ENCODE peak calls at places on chromosomes 12 and 14, in six cellular contexts. E, S, L, I, H and J are unnamed samples.

GRCh38 chr12:57110189-57111045 is 745 bp downstream of the STAT6 start:
- DNase-seq in E (peak), S (peak), L (peak), I (peak), H (peak), J (peak)

GRCh38 chr12:1132309-1132708 is 141.3 kb downstream of the ERC1 start:
- DNase-seq in E (no peak), S (no peak), L (no peak), I (no peak), H (no peak), J (no peak)

GRCh38 chr12:30795410-30795659 is 40.6 kb upstream of the CAPRIN2 start:
- DNase-seq in E (no peak), S (no peak), L (no peak), I (no peak), H (peak), J (no peak)

GRCh38 chr14:59464651-59465569 is at the start of gene GPR135:
- DNase-seq in E (peak), S (peak), L (peak), I (peak), H (peak), J (peak)

GRCh38 chr12:85688837-85689236 is 147.4 kb downstream of the RASSF9 start:
- DNase-seq in E (no peak), S (no peak), L (no peak), I (no peak), H (no peak), J (no peak)

GRCh38 chr12:47378222-47378582 is 298.4 kb upstream of the AMIGO2 start:
- DNase-seq in E (no peak), S (no peak), L (no peak), I (no peak), H (no peak), J (no peak)

GRCh38 chr14:54919330-54919729 is 16.7 kb upstream of the GCH1 start:
- DNase-seq in E (no peak), S (no peak), L (no peak), I (no peak), H (no peak), J (no peak)

GRCh38 chr14:61319706-61320105 is 1.7 kb upstream of the PRKCH start:
- DNase-seq in E (no peak), S (no peak), L (no peak), I (no peak), H (no peak), J (no peak)

GRCh38 chr14:41350476-41350875 is 256.2 kb upstream of the LRFN5 start:
- DNase-seq in E (no peak), S (no peak), L (no peak), I (no peak), H (no peak), J (no peak)

GRCh38 chr14:58817846-58818245 is 180.1 kb downstream of the DACT1 start:
- DNase-seq in E (no peak), S (peak), L (no peak), I (no peak), H (no peak), J (no peak)

GRCh38 chr14:33846100-33846824 is 104.6 kb downstream of the EGLN3 start:
- DNase-seq in E (no peak), S (no peak), L (no peak), I (no peak), H (no peak), J (no peak)

GRCh38 chr14:24079521-24080141 is 8.3 kb downstream of the CPNE6 start:
- DNase-seq in E (no peak), S (no peak), L (no peak), I (no peak), H (no peak), J (no peak)

GRCh38 chr12:47736877-47737676 is 11.8 kb upstream of the ENDOU start:
- DNase-seq in E (no peak), S (peak), L (peak), I (peak), H (no peak), J (peak)

GRCh38 chr12:16224196-16224595 is 53.3 kb downstream of the SLC15A5 start:
- DNase-seq in E (no peak), S (no peak), L (no peak), I (no peak), H (no peak), J (no peak)

GRCh38 chr12:120496353-120497340 is 734 bp downstream of the DYNLL1 start:
- DNase-seq in E (peak), S (peak), L (peak), I (peak), H (peak), J (peak)

GRCh38 chr12:105912911-105913514 is 225.7 kb downstream of the NUAK1 start:
- DNase-seq in E (no peak), S (no peak), L (no peak), I (no peak), H (no peak), J (no peak)

GRCh38 chr14:34951286-34951685 is 31.5 kb upstream of the SRP54 start:
- DNase-seq in E (no peak), S (peak), L (no peak), I (no peak), H (no peak), J (no peak)

GRCh38 chr14:96662116-96662901 is 134.9 kb upstream of the VRK1 start:
- DNase-seq in E (no peak), S (no peak), L (no peak), I (no peak), H (no peak), J (peak)

GRCh38 chr14:94880140-94880539 is 110.2 kb upstream of the GSC start:
- DNase-seq in E (no peak), S (no peak), L (no peak), I (no peak), H (no peak), J (no peak)

GRCh38 chr12:50924439-50925341 is 27.7 kb upstream of the HIGD1C start:
- DNase-seq in E (peak), S (peak), L (peak), I (peak), H (peak), J (peak)

GRCh38 chr14:104161601-104162367 is 23.4 kb downstream of the KIF26A start:
- DNase-seq in E (no peak), S (no peak), L (no peak), I (no peak), H (no peak), J (no peak)

GRCh38 chr12:120810021-120810420 is 84.4 kb downstream of the ACADS start:
- DNase-seq in E (no peak), S (no peak), L (no peak), I (no peak), H (no peak), J (no peak)

GRCh38 chr14:98959410-98959809 is 312.6 kb downstream of the BCL11B start:
- DNase-seq in E (no peak), S (no peak), L (peak), I (no peak), H (no peak), J (no peak)

GRCh38 chr12:12916135-12916956 is 25.0 kb downstream of the GPRC5A start:
- DNase-seq in E (peak), S (peak), L (peak), I (peak), H (peak), J (peak)